ENCODE peak calls at places on chromosomes 4 and X, in four cellular contexts. H is tibial artery, Q is PC-3, C is neural progenitor cell. N is an unnamed sample.

GRCh38 chr4:39469429-39470077 is 10.7 kb downstream of the LIAS start:
- DNase-seq in H (peak; percentile 71), Q (peak; percentile 85), C (peak; percentile 76), N (peak; percentile 62)

GRCh38 chrX:107025538-107025937 is 25.5 kb upstream of the MORC4 start:
- DNase-seq in H (no peak), Q (peak; percentile 56), C (peak; percentile 50), N (peak; percentile 2)

GRCh38 chr4:165506780-165507305 is 128.0 kb downstream of the CPE start:
- DNase-seq in H (no peak), Q (no peak), C (no peak), N (no peak)

GRCh38 chr4:3407171-3407771 is 34.5 kb upstream of the HGFAC start:
- DNase-seq in H (peak; percentile 54), Q (no peak), C (no peak), N (no peak)

GRCh38 chrX:48826876-48827653 is 752 bp downstream of the ERAS start:
- DNase-seq in H (no peak), Q (no peak), C (no peak), N (no peak)

GRCh38 chrX:39856472-39857121 is 241.2 kb downstream of the BCOR start:
- DNase-seq in H (no peak), Q (no peak), C (no peak), N (no peak)

GRCh38 chr4:61996943-61997342 is 796.8 kb downstream of the ADGRL3 start:
- DNase-seq in H (no peak), Q (no peak), C (no peak), N (no peak)

GRCh38 chr4:75287738-75288517 is 226.3 kb downstream of the RCHY1 start:
- DNase-seq in H (no peak), Q (no peak), C (no peak), N (no peak)

GRCh38 chr4:88843067-88843723 is 145.6 kb upstream of the NAP1L5 start:
- DNase-seq in H (no peak), Q (peak; percentile 78), C (no peak), N (no peak)

GRCh38 chr4:155666701-155667537 is at the start of gene GUCY1A1:
- DNase-seq in H (peak; percentile 74), Q (peak; percentile 51), C (peak; percentile 77), N (peak; percentile 38)

GRCh38 chr4:183124228-183124627 is 25.2 kb downstream of the WWC2 start:
- DNase-seq in H (no peak), Q (no peak), C (no peak), N (no peak)

GRCh38 chr4:74157116-74157742 is 689 bp upstream of the MTHFD2L start:
- DNase-seq in H (no peak), Q (no peak), C (no peak), N (no peak)

GRCh38 chr4:39609454-39609911 is 29.2 kb downstream of the SMIM14 start:
- DNase-seq in H (no peak), Q (peak; percentile 48), C (no peak), N (no peak)

GRCh38 chr4:92497141-92497540 is 193.4 kb downstream of the GRID2 start:
- DNase-seq in H (no peak), Q (no peak), C (no peak), N (no peak)

GRCh38 chr4:53987761-53988171 is 76.6 kb downstream of the CHIC2 start:
- DNase-seq in H (no peak), Q (peak; percentile 70), C (no peak), N (peak; percentile 88)

GRCh38 chr4:4914059-4914820 is 54.8 kb downstream of the MSX1 start:
- DNase-seq in H (no peak), Q (peak; percentile 8), C (no peak), N (no peak)

GRCh38 chr4:87527446-87528240 is 1.5 kb downstream of the SPARCL1 start:
- DNase-seq in H (no peak), Q (no peak), C (no peak), N (no peak)

GRCh38 chr4:22574880-22575279 is 59.0 kb upstream of the ADGRA3 start:
- DNase-seq in H (no peak), Q (peak; percentile 31), C (no peak), N (peak; percentile 19)

GRCh38 chr4:38857354-38858096 is 908 bp upstream of the TLR6 start:
- DNase-seq in H (peak; percentile 74), Q (peak; percentile 84), C (no peak), N (peak; percentile 87)

GRCh38 chrX:131745942-131746489 is 202.1 kb downstream of the OR13H1 start:
- DNase-seq in H (no peak), Q (peak; percentile 4), C (no peak), N (no peak)

GRCh38 chr4:158193171-158193749 is 17.0 kb upstream of the TMEM144 start:
- DNase-seq in H (no peak), Q (peak; percentile 62), C (peak; percentile 39), N (no peak)

GRCh38 chrX:29762006-29762405 is 453.4 kb upstream of the MAGEB2 start:
- DNase-seq in H (no peak), Q (no peak), C (peak; percentile 6), N (no peak)

GRCh38 chr4:139005774-139006173 is 9.8 kb upstream of the NOCT start:
- DNase-seq in H (no peak), Q (peak; percentile 24), C (no peak), N (no peak)

GRCh38 chr4:137768196-137768595 is 235.9 kb upstream of the PCDH18 start:
- DNase-seq in H (no peak), Q (no peak), C (no peak), N (peak; percentile 4)

GRCh38 chr4:118765399-118765798 is 70.5 kb downstream of the SEC24D start:
- DNase-seq in H (no peak), Q (peak; percentile 82), C (no peak), N (peak; percentile 52)

GRCh38 chr4:157727163-157727562 is 445.7 kb downstream of the GASK1B start:
- DNase-seq in H (peak; percentile 58), Q (no peak), C (no peak), N (no peak)

DNA sequence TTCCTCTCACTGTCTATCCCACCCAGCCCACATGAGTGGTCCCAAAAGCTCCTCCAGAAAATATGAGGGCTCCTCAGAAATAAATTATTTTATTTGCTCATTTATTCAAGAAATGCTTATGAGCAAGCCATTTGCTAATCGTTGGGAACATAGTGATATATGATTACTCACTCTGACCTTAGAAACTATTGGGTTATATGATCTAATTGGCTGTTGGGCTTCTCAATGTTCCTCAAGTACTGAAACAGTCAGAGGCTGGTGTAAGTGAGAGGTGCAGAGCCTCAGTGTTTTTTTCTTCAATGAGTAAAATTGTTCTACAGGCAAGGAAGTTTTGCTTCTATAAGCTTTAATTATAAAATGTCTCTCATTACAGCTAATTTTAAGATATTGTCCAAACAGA is 893.8 kb upstream of the INTU start:
- DNase-seq in H (no peak), Q (peak; percentile 21), C (no peak), N (no peak)
- H3K27ac ChIP-seq in H (no peak overlapping the region), Q (no peak overlapping the region), C (no peak overlapping the region), N (no peak overlapping the region)

DNA sequence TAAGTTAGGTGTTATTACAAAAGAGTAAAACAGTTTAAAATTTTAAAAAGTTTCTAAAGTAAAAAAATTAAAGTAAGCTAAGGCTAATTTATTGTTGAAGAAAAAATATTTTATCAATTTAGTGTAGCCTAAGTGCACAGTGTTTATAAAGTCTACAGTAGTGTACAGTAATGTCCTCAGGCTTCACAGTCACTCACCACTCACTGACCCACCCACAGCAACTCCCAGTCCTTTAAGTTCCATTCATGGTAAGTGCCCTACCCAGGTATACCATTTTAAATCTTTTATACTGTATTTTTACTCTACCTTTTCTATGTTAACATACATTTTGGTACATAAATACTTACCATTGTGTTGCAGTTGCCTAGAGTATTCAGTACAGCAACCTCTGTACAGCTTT is 120.3 kb upstream of the DKK2 start:
- DNase-seq in H (no peak), Q (no peak), C (no peak), N (peak; percentile 34)
- TF ChIP-seq CTCF in H (no peak), Q (no peak), C (no peak), N (no peak)

GRCh38 chr4:69440312-69440711 is 55.4 kb downstream of the UGT2B4 start:
- DNase-seq in H (no peak), Q (no peak), C (no peak), N (no peak)
- H3K4me1 ChIP-seq in H (no peaks in the 10 kb centered on the region), Q (no peaks in the 10 kb centered on the region), C (no peaks in the 10 kb centered on the region), N (no peaks in the 10 kb centered on the region)

DNA sequence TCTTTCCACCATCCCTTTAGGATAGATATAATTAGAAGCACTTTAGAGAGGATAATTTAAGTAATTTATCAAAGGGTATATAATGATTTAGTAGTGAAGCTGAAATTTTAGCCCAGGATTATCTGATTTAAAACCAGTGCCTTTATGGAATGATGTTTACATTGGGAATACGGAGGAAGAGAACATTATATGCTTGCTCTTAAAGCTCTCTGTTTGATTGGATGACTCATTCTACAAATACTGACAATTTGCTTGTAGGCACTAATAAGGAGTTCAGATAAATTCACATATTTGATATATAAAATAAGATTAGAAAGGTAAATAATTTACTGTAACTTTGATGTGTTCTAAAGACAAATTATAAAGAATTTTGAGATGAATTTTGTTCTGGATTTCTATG is 84.7 kb downstream of the SH3BGRL start:
- DNase-seq in H (no peak), Q (peak; percentile 67), C (no peak), N (no peak)
- H3K27ac ChIP-seq in H (no peak overlapping the region), Q (peak overlapping the region; percentile 100), C (no peak overlapping the region), N (no peak overlapping the region)

DNA sequence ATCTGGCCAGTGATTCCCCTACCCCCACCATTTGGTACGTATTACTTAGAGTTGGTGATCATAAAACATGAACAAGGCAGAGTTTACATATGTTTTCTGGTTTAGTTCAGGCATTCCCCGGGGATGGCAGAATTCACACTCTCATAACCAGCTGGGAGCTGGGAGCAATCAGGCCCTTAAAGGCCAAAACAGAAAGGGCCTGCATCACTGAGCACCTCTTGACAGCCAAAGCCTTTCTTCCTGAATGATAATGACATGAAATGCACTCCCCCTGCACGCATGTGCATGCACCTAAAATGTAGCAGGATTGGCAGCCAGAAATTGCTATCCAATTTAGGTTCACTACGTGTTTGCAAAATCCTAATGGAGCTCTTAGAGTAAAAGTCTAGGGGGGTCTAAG is 235.4 kb downstream of the GPC3 start:
- DNase-seq in H (no peak), Q (no peak), C (no peak), N (no peak)
- TF ChIP-seq CTCF in H (no peak), Q (no peak), C (no peak), N (no peak)